ENCODE peak calls at places on chromosomes 6 and 20, in four cellular contexts. S is stomach; A is CD8-positive, alpha-beta memory T cell; I is right lobe of liver. P is an unnamed sample. For H3K4me1, the result is how much of the 10 kb centered on the place peaks cover.

GRCh38 chr20:11740975-11741374 is 176.7 kb upstream of the BTBD3 start:
- DNase-seq in S (no peak), A (no peak), I (no peak), P (no peak)

GRCh38 chr6:140909620-140910019 is 1223.1 kb upstream of the GJE1 start:
- DNase-seq in S (no peak), A (no peak), I (no peak), P (no peak)

GRCh38 chr6:114144887-114145851 is 174.2 kb upstream of the HDAC2 start:
- DNase-seq in S (no peak), A (no peak), I (no peak), P (no peak)

GRCh38 chr6:113819169-113819830 is 37.8 kb upstream of the MARCKS start:
- DNase-seq in S (no peak), A (no peak), I (no peak), P (no peak)

GRCh38 chr6:53768636-53769035 is 26.2 kb upstream of the LRRC1 start:
- DNase-seq in S (no peak), A (no peak), I (no peak), P (no peak)

GRCh38 chr20:54132612-54133433 is 41.0 kb downstream of the CYP24A1 start:
- DNase-seq in S (no peak), A (no peak), I (no peak), P (no peak)

GRCh38 chr20:57266251-57267157 is at the start of gene BMP7:
- DNase-seq in S (no peak), A (no peak), I (no peak), P (no peak)

GRCh38 chr6:29011276-29011734 is 6.2 kb upstream of the ZNF311 start:
- DNase-seq in S (no peak), A (peak), I (no peak), P (no peak)

GRCh38 chr6:37204014-37204751 is 34.2 kb downstream of the PIM1 start:
- DNase-seq in S (peak), A (no peak), I (no peak), P (peak)

GRCh38 chr6:34104628-34105027 is 41.3 kb downstream of the GRM4 start:
- DNase-seq in S (no peak), A (no peak), I (no peak), P (no peak)

GRCh38 chr6:50720623-50721022 is 7.3 kb downstream of the TFAP2D start:
- DNase-seq in S (no peak), A (no peak), I (no peak), P (no peak)

GRCh38 chr6:105994522-105995402 is 91.4 kb upstream of the PRDM1 start:
- DNase-seq in S (peak), A (peak), I (peak), P (peak)

GRCh38 chr20:58651548-58651822 is 402 bp downstream of the STX16 start:
- DNase-seq in S (no peak), A (no peak), I (no peak), P (no peak)

GRCh38 chr6:6752129-6752528 is 163.6 kb downstream of the LY86 start:
- DNase-seq in S (no peak), A (no peak), I (no peak), P (no peak)

GRCh38 chr6:135506270-135506997 is 8.9 kb upstream of the AHI1 start:
- DNase-seq in S (no peak), A (no peak), I (no peak), P (no peak)

GRCh38 chr6:28243946-28244345 is 8.1 kb downstream of the ZKSCAN4 start:
- DNase-seq in S (no peak), A (no peak), I (no peak), P (no peak)

GRCh38 chr20:58073945-58074920 is 154.2 kb downstream of the ANKRD60 start:
- DNase-seq in S (no peak), A (no peak), I (no peak), P (no peak)

GRCh38 chr20:14580426-14581074 is 243.1 kb upstream of the FLRT3 start:
- DNase-seq in S (no peak), A (no peak), I (no peak), P (no peak)

GRCh38 chr6:166586424-166587156 is at the start of gene RAMACL:
- DNase-seq in S (peak), A (peak), I (no peak), P (no peak)

GRCh38 chr6:95589067-95589466 is 11.7 kb downstream of the MANEA start:
- DNase-seq in S (no peak), A (no peak), I (no peak), P (no peak)

GRCh38 chr6:143629104-143630080 is 48.4 kb upstream of the PHACTR2 start:
- DNase-seq in S (no peak), A (no peak), I (no peak), P (no peak)

GRCh38 chr6:143336446-143337152 is 113.9 kb downstream of the ADAT2 start:
- DNase-seq in S (no peak), A (no peak), I (no peak), P (no peak)

GRCh38 chr20:38766071-38766470 is 17.8 kb downstream of the ACTR5 start:
- DNase-seq in S (no peak), A (no peak), I (no peak), P (no peak)

GRCh38 chr6:63802606-63803206 is 167.1 kb downstream of the PHF3 start:
- DNase-seq in S (no peak), A (no peak), I (no peak), P (no peak)

GRCh38 chr6:18561006-18561750 is 174.0 kb downstream of the RNF144B start:
- DNase-seq in S (no peak), A (no peak), I (no peak), P (no peak)

GRCh38 chr6:107304421-107305025 is 154.8 kb downstream of the PDSS2 start:
- DNase-seq in S (no peak), A (no peak), I (no peak), P (no peak)

GRCh38 chr6:10505529-10505928 is 15.6 kb upstream of the GCNT2 start:
- DNase-seq in S (no peak), A (no peak), I (no peak), P (no peak)

GRCh38 chr6:24902782-24903181 is 33.0 kb downstream of the RIPOR2 start:
- DNase-seq in S (no peak), A (no peak), I (no peak), P (no peak)

GRCh38 chr6:63306446-63306845 is 13.3 kb downstream of the LGSN start:
- DNase-seq in S (no peak), A (no peak), I (no peak), P (no peak)

DNA sequence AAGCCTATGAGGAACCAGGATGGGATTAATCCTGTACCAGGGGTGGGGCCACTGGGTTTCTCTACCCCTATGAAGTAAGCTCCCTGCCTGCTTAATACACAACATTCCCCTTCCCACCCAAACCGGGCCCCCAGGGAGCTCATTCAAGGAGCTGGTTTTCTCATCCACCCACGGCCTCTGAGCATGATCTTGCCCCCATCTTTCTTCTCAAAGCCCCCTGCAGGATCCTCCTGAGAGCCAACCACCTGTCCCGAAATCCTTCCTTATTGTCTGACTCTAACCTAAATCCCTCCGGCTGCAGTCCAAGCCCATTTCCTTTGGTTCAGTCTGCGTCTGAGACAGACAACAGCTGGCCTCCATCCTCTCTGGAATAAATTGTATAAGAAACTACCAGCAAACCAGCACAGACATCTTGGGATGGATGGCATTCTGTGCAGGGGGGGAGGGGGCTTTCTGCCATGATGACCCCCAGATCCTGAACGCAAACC is 21.0 kb downstream of the KCNK5 start:
- DNase-seq in S (peak), A (no peak), I (no peak), P (no peak)
- H3K4me1 ChIP-seq in S (half or more), A (under half), I (half or more), P (half or more)

DNA sequence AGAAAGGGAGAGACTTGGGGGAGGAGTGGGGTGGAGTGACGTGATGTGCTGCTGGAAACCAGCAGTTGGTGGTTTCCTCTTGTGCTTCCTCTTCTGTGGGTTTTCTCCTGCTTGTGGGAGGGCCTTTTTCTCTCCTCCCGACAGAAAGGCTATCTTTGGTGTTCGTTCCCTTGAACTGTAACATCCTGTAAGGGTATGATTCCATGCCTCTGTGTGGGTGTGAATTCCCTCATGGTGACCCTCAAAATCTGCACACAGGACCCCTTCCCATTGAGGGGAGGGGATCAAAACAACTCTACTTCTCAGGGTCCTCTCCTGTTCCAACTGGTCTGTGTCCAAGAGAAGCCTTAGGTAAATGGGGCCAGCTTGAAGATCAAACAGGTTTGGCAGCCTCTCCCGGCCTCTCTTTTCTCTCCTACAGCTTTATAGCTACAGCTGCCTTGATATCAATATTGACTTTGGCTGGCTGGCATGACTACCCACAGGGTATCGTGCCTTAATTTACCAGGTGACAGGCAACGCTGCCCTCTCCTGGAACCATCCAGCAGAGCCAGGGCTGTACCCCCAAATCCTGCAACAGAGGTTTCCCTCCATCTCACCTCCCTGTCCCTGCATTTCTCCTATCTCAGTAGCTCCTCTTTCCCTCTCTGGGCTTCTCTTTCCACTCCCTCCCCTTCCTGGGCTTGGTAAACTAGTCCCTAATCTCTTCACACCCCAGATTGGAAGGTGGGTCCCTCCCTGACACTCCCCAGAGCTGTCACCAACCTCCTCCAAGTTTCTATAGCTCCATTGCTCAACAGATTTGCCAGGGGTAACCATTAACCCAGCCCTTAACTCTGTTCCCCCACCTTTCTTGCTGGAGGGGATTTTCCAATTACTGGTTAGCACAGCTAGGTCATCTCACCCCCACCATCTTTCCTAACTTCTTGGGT is 1.5 kb upstream of the MSH5 start:
- DNase-seq in S (peak), A (peak), I (peak), P (peak)
- H3K4me1 ChIP-seq in S (half or more), A (half or more), I (under half), P (under half)

GRCh38 chr6:75372884-75373283 is 88.3 kb upstream of the TMEM30A start:
- DNase-seq in S (no peak), A (no peak), I (no peak), P (no peak)
- H3K4me1 ChIP-seq in S (under half), A (under half), I (under half), P (under half)

GRCh38 chr6:137223370-137224131 is 4.4 kb upstream of the IFNGR1 start:
- DNase-seq in S (peak), A (no peak), I (no peak), P (no peak)
- H3K4me1 ChIP-seq in S (half or more), A (under half), I (under half), P (under half)

GRCh38 chr20:17645010-17645409 is 37.0 kb downstream of the RRBP1 start:
- DNase-seq in S (no peak), A (no peak), I (peak), P (no peak)

GRCh38 chr20:17646901-17647301 is 35.1 kb downstream of the RRBP1 start:
- DNase-seq in S (no peak), A (no peak), I (peak), P (peak)

GRCh38 chr20:17646209-17646717 is 35.8 kb downstream of the RRBP1 start:
- DNase-seq in S (no peak), A (no peak), I (peak), P (peak)

GRCh38 chr20:17644451-17644850 is 37.6 kb downstream of the RRBP1 start:
- DNase-seq in S (peak), A (no peak), I (peak), P (peak)

DNA sequence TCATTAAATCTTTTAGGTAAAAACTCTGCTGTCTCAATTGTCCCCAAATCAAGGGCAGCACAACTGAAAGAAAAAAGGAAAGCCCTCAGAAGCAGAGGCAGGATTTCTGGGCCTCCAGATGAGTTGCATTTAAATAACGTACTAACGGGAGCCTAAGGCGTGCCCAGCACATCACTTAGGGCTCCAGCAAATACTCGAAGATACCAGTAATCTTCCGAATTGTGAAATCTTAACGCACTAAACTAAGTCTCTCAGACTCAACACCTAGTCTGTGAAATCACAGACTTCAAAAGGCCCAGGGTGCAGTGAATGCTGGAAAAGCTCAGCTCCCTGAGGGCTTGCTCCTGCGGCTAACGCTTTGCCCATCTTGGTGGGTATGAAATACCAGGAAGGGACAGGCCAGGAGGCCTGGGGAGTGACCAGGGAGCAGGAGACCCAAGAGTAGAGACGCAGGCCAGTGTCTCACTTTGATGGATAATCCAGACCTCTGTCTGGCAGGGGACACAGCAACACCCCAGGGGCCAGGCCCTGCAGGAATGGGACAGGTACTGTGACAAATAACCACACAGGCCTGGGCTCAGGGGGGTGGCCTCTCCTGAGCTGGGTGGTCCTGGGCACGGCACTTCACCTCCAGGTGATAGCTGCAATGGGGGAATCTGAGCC is 36.4 kb downstream of the RRBP1 start:
- DNase-seq in S (no peak), A (no peak), I (peak), P (no peak)
- H3K4me1 ChIP-seq in S (half or more), A (under half), I (half or more), P (half or more)

GRCh38 chr6:137492771-137493217 is 1.4 kb downstream of the OLIG3 start:
- DNase-seq in S (no peak), A (no peak), I (no peak), P (no peak)
- H3K4me1 ChIP-seq in S (half or more), A (half or more), I (under half), P (under half)

GRCh38 chr6:2948228-2949025 is 22.9 kb downstream of the SERPINB6 start:
- DNase-seq in S (peak), A (no peak), I (no peak), P (no peak)
- H3K4me1 ChIP-seq in S (under half), A (under half), I (under half), P (under half)

P was measured in Peyer's patch.